ENCODE peak calls at places on chromosomes 5 and 9, in six cellular contexts. One of them, this sample, is unnamed.

GRCh38 chr5:120415985-120416384 is 48.1 kb upstream of the PRR16 start:
- DNase-seq in HepG2: no peak
- DNase-seq in OCI-LY7: no peak
- DNase-seq in mesenchymal stem cell: no peak
- DNase-seq in CD8-positive, alpha-beta T cell: no peak
- DNase-seq in GM12878: no peak
- DNase-seq in this sample: no peak

GRCh38 chr5:156051972-156052371 is 275.0 kb upstream of the SGCD start:
- DNase-seq in HepG2: no peak
- DNase-seq in OCI-LY7: no peak
- DNase-seq in mesenchymal stem cell: no peak
- DNase-seq in CD8-positive, alpha-beta T cell: no peak
- DNase-seq in GM12878: no peak
- DNase-seq in this sample: no peak

GRCh38 chr9:120319452-120319851 is 260.5 kb downstream of the CDK5RAP2 start:
- DNase-seq in HepG2: no peak
- DNase-seq in OCI-LY7: no peak
- DNase-seq in mesenchymal stem cell: no peak
- DNase-seq in CD8-positive, alpha-beta T cell: no peak
- DNase-seq in GM12878: no peak
- DNase-seq in this sample: no peak

GRCh38 chr9:136342191-136343120 is 15.1 kb downstream of the GPSM1 start:
- DNase-seq in HepG2: no peak
- DNase-seq in OCI-LY7: peak
- DNase-seq in mesenchymal stem cell: peak
- DNase-seq in CD8-positive, alpha-beta T cell: peak
- DNase-seq in GM12878: peak
- DNase-seq in this sample: peak

GRCh38 chr5:72848474-72849428 is 32.3 kb downstream of the TNPO1 start:
- DNase-seq in HepG2: peak
- DNase-seq in OCI-LY7: peak
- DNase-seq in mesenchymal stem cell: peak
- DNase-seq in CD8-positive, alpha-beta T cell: peak
- DNase-seq in GM12878: peak
- DNase-seq in this sample: peak

GRCh38 chr5:180618830-180619562 is 27.7 kb upstream of the SCGB3A1 start:
- DNase-seq in HepG2: no peak
- DNase-seq in OCI-LY7: no peak
- DNase-seq in mesenchymal stem cell: peak
- DNase-seq in CD8-positive, alpha-beta T cell: no peak
- DNase-seq in GM12878: no peak
- DNase-seq in this sample: no peak

GRCh38 chr9:128167209-128167608 is 7.1 kb downstream of the BBLN start:
- DNase-seq in HepG2: no peak
- DNase-seq in OCI-LY7: no peak
- DNase-seq in mesenchymal stem cell: no peak
- DNase-seq in CD8-positive, alpha-beta T cell: no peak
- DNase-seq in GM12878: no peak
- DNase-seq in this sample: no peak

GRCh38 chr9:124390812-124391658 is 24.2 kb downstream of the PSMB7 start:
- DNase-seq in HepG2: peak
- DNase-seq in OCI-LY7: no peak
- DNase-seq in mesenchymal stem cell: peak
- DNase-seq in CD8-positive, alpha-beta T cell: no peak
- DNase-seq in GM12878: no peak
- DNase-seq in this sample: no peak

GRCh38 chr9:138073808-138074207 is 196.2 kb downstream of the CACNA1B start:
- DNase-seq in HepG2: no peak
- DNase-seq in OCI-LY7: no peak
- DNase-seq in mesenchymal stem cell: no peak
- DNase-seq in CD8-positive, alpha-beta T cell: no peak
- DNase-seq in GM12878: no peak
- DNase-seq in this sample: peak

GRCh38 chr5:122367445-122367844 is 55.4 kb downstream of the SNCAIP start:
- DNase-seq in HepG2: no peak
- DNase-seq in OCI-LY7: no peak
- DNase-seq in mesenchymal stem cell: no peak
- DNase-seq in CD8-positive, alpha-beta T cell: no peak
- DNase-seq in GM12878: no peak
- DNase-seq in this sample: no peak

GRCh38 chr5:57778528-57779175 is 296.0 kb upstream of the ACTBL2 start:
- DNase-seq in HepG2: no peak
- DNase-seq in OCI-LY7: no peak
- DNase-seq in mesenchymal stem cell: peak
- DNase-seq in CD8-positive, alpha-beta T cell: no peak
- DNase-seq in GM12878: no peak
- DNase-seq in this sample: no peak

GRCh38 chr5:57780306-57780958 is 297.8 kb upstream of the ACTBL2 start:
- DNase-seq in HepG2: no peak
- DNase-seq in OCI-LY7: no peak
- DNase-seq in mesenchymal stem cell: no peak
- DNase-seq in CD8-positive, alpha-beta T cell: no peak
- DNase-seq in GM12878: no peak
- DNase-seq in this sample: no peak

GRCh38 chr5:57780959-57781325 is 298.3 kb upstream of the ACTBL2 start:
- DNase-seq in HepG2: no peak
- DNase-seq in OCI-LY7: no peak
- DNase-seq in mesenchymal stem cell: no peak
- DNase-seq in CD8-positive, alpha-beta T cell: no peak
- DNase-seq in GM12878: no peak
- DNase-seq in this sample: no peak

GRCh38 chr5:57777174-57777581 is 294.6 kb upstream of the ACTBL2 start:
- DNase-seq in HepG2: no peak
- DNase-seq in OCI-LY7: no peak
- DNase-seq in mesenchymal stem cell: peak
- DNase-seq in CD8-positive, alpha-beta T cell: no peak
- DNase-seq in GM12878: no peak
- DNase-seq in this sample: no peak

GRCh38 chr5:57779383-57780223 is 297.0 kb upstream of the ACTBL2 start:
- DNase-seq in HepG2: peak
- DNase-seq in OCI-LY7: peak
- DNase-seq in mesenchymal stem cell: peak
- DNase-seq in CD8-positive, alpha-beta T cell: no peak
- DNase-seq in GM12878: no peak
- DNase-seq in this sample: peak
- H3K27ac ChIP-seq in HepG2: no peak
- H3K27ac ChIP-seq in OCI-LY7: no peak
- H3K27ac ChIP-seq in mesenchymal stem cell: no peak
- H3K27ac ChIP-seq in CD8-positive, alpha-beta T cell: no peak
- H3K27ac ChIP-seq in GM12878: no peak
- H3K27ac ChIP-seq in this sample: no peak

DNA sequence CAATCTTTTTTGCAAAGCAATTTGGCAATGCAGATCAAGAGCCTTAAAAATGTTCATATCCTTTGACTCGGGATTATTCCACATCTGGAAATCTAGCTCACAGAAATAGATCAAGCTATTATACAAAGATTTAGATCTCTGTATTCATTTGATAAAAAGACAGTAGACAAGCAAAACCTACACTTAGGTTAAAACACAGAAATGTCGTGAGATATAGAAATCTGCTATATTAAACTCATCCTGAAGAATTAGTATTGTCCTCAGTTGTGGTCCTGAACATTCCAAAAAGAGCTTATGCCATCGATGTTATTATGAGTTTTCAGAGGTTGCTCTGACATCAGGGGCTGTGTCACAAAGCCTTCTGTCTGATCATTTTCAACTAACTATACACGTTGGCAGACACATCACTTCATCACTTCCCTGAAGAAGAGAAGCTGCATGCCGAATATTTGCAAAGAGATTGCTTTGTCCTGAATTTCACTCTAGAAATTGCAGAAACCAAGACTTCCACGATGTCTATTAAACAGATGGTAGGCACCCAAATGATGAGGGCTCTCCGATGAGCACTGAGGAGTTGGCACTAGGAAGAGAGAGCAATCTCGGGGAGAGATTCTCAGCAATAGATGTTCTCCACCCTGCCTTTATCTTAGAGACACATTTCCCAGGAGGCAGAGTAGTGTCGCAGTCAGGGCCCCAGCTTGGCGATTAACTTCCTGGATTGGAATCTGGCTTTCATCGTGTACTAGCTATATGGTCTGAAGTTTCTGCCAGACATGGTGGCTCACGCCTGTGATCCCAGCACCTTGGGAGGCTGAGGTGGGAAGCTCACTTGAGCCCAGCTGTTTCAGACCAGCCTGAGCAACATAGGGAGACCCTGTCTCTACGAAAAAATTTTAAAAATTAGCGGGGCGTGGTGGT is 1.9 kb upstream of the UBTD2 start:
- DNase-seq in HepG2: no peak
- DNase-seq in OCI-LY7: no peak
- DNase-seq in mesenchymal stem cell: no peak
- DNase-seq in CD8-positive, alpha-beta T cell: no peak
- DNase-seq in GM12878: no peak
- DNase-seq in this sample: no peak
- H3K27ac ChIP-seq in HepG2: no peak
- H3K27ac ChIP-seq in OCI-LY7: no peak
- H3K27ac ChIP-seq in mesenchymal stem cell: no peak
- H3K27ac ChIP-seq in CD8-positive, alpha-beta T cell: no peak
- H3K27ac ChIP-seq in GM12878: no peak
- H3K27ac ChIP-seq in this sample: no peak

GRCh38 chr5:109756543-109757186 is 66.9 kb downstream of the MAN2A1 start:
- DNase-seq in HepG2: no peak
- DNase-seq in OCI-LY7: no peak
- DNase-seq in mesenchymal stem cell: peak
- DNase-seq in CD8-positive, alpha-beta T cell: no peak
- DNase-seq in GM12878: no peak
- DNase-seq in this sample: no peak

GRCh38 chr5:109754319-109754718 is 64.6 kb downstream of the MAN2A1 start:
- DNase-seq in HepG2: no peak
- DNase-seq in OCI-LY7: no peak
- DNase-seq in mesenchymal stem cell: no peak
- DNase-seq in CD8-positive, alpha-beta T cell: no peak
- DNase-seq in GM12878: no peak
- DNase-seq in this sample: no peak

GRCh38 chr5:109755761-109756160 is 66.0 kb downstream of the MAN2A1 start:
- DNase-seq in HepG2: no peak
- DNase-seq in OCI-LY7: no peak
- DNase-seq in mesenchymal stem cell: no peak
- DNase-seq in CD8-positive, alpha-beta T cell: no peak
- DNase-seq in GM12878: no peak
- DNase-seq in this sample: no peak

GRCh38 chr5:109750407-109750806 is 60.7 kb downstream of the MAN2A1 start:
- DNase-seq in HepG2: no peak
- DNase-seq in OCI-LY7: no peak
- DNase-seq in mesenchymal stem cell: no peak
- DNase-seq in CD8-positive, alpha-beta T cell: no peak
- DNase-seq in GM12878: no peak
- DNase-seq in this sample: no peak

DNA sequence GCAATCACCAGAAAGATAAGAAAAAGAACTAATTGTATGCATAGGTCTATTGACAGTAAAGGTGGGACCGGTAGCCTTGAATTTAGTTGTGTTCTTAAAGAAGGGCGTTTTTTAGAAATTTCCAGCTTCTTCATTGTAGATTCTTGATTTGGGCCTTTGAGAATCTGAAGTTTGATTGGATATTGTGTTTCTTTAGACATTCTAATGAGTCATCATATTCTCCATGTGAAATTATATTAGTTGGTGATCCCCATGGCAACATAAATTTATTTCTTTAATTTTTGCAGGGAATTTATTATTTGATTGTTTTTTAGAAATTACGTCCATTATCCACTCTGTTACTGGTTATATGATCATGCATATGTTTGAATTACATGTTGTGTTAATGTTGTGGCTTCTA is 63.6 kb downstream of the MAN2A1 start:
- DNase-seq in HepG2: no peak
- DNase-seq in OCI-LY7: no peak
- DNase-seq in mesenchymal stem cell: no peak
- DNase-seq in CD8-positive, alpha-beta T cell: no peak
- DNase-seq in GM12878: no peak
- DNase-seq in this sample: no peak
- H3K27ac ChIP-seq in HepG2: no peak
- H3K27ac ChIP-seq in OCI-LY7: no peak
- H3K27ac ChIP-seq in mesenchymal stem cell: no peak
- H3K27ac ChIP-seq in CD8-positive, alpha-beta T cell: no peak
- H3K27ac ChIP-seq in GM12878: no peak
- H3K27ac ChIP-seq in this sample: no peak

GRCh38 chr5:113047234-113047633 is 70.6 kb downstream of the DCP2 start:
- DNase-seq in HepG2: no peak
- DNase-seq in OCI-LY7: no peak
- DNase-seq in mesenchymal stem cell: no peak
- DNase-seq in CD8-positive, alpha-beta T cell: no peak
- DNase-seq in GM12878: no peak
- DNase-seq in this sample: no peak

GRCh38 chr5:113042491-113043243 is 66.1 kb downstream of the DCP2 start:
- DNase-seq in HepG2: no peak
- DNase-seq in OCI-LY7: no peak
- DNase-seq in mesenchymal stem cell: no peak
- DNase-seq in CD8-positive, alpha-beta T cell: no peak
- DNase-seq in GM12878: no peak
- DNase-seq in this sample: no peak

GRCh38 chr5:113040672-113041071 is 64.1 kb downstream of the DCP2 start:
- DNase-seq in HepG2: no peak
- DNase-seq in OCI-LY7: no peak
- DNase-seq in mesenchymal stem cell: no peak
- DNase-seq in CD8-positive, alpha-beta T cell: no peak
- DNase-seq in GM12878: no peak
- DNase-seq in this sample: no peak

GRCh38 chr5:113044776-113045175 is 68.2 kb downstream of the DCP2 start:
- DNase-seq in HepG2: no peak
- DNase-seq in OCI-LY7: no peak
- DNase-seq in mesenchymal stem cell: no peak
- DNase-seq in CD8-positive, alpha-beta T cell: no peak
- DNase-seq in GM12878: no peak
- DNase-seq in this sample: no peak

GRCh38 chr5:113043491-113043931 is 66.9 kb downstream of the DCP2 start:
- DNase-seq in HepG2: peak
- DNase-seq in OCI-LY7: peak
- DNase-seq in mesenchymal stem cell: no peak
- DNase-seq in CD8-positive, alpha-beta T cell: no peak
- DNase-seq in GM12878: no peak
- DNase-seq in this sample: no peak
- H3K27ac ChIP-seq in HepG2: no peak
- H3K27ac ChIP-seq in OCI-LY7: no peak
- H3K27ac ChIP-seq in mesenchymal stem cell: no peak
- H3K27ac ChIP-seq in CD8-positive, alpha-beta T cell: no peak
- H3K27ac ChIP-seq in GM12878: no peak
- H3K27ac ChIP-seq in this sample: peak

DNA sequence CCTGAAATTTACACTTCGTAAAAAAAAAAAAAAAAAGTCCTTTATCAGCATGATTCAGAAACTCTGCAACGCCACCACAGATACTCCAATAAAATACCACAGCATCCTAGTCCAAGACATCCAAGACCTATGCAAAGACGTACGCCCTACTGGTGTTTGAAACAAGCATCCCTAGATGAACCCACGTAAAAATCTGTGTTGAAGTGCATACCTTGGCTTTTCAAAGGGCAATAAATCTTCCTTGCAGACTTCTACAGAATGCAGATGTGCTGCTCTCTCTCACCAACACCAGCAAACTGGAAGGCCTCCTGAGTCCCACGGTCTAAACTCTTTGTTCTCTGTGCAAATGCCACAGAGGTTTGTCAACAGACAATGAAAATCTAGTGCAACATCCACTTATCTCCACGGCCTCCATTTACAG is 38.8 kb downstream of the MYO10 start:
- DNase-seq in HepG2: no peak
- DNase-seq in OCI-LY7: no peak
- DNase-seq in mesenchymal stem cell: peak
- DNase-seq in CD8-positive, alpha-beta T cell: no peak
- DNase-seq in GM12878: no peak
- DNase-seq in this sample: no peak
- H3K27ac ChIP-seq in HepG2: no peak
- H3K27ac ChIP-seq in OCI-LY7: no peak
- H3K27ac ChIP-seq in mesenchymal stem cell: no peak
- H3K27ac ChIP-seq in CD8-positive, alpha-beta T cell: no peak
- H3K27ac ChIP-seq in GM12878: no peak
- H3K27ac ChIP-seq in this sample: no peak

This sample was measured in uterus.